ENCODE peak calls at places on chromosome 3, in four cellular contexts. A, F, N and T are unnamed samples.

GRCh38 chr3:151552589-151552988 is 91.7 kb upstream of the IGSF10 start:
- DNase-seq in A (no peak), F (no peak), N (no peak), T (no peak)

GRCh38 chr3:159978353-159978752 is 10.3 kb upstream of the IL12A start:
- DNase-seq in A (no peak), F (no peak), N (no peak), T (peak; percentile 28)

GRCh38 chr3:120341658-120342346 is 7.4 kb downstream of the LRRC58 start:
- DNase-seq in A (no peak), F (no peak), N (no peak), T (no peak)

GRCh38 chr3:159260049-159260662 is 458.3 kb downstream of the MFSD1 start:
- DNase-seq in A (peak; percentile 37), F (peak; percentile 40), N (peak; percentile 62), T (peak; percentile 34)

GRCh38 chr3:53318522-53318921 is 28.8 kb downstream of the DCP1A start:
- DNase-seq in A (no peak), F (no peak), N (no peak), T (no peak)

GRCh38 chr3:8341853-8342252 is 159.8 kb upstream of the LMCD1 start:
- DNase-seq in A (no peak), F (no peak), N (no peak), T (no peak)

GRCh38 chr3:160035757-160036156 is 47.1 kb downstream of the IL12A start:
- DNase-seq in A (no peak), F (no peak), N (no peak), T (no peak)

GRCh38 chr3:48023377-48023776 is 7.2 kb upstream of the MAP4 start:
- DNase-seq in A (no peak), F (no peak), N (no peak), T (no peak)

GRCh38 chr3:18443670-18444596 is 18.8 kb upstream of the SATB1 start:
- DNase-seq in A (peak; percentile 23), F (no peak), N (no peak), T (peak; percentile 15)

GRCh38 chr3:194389269-194389668 is 9.8 kb downstream of the GP5 start:
- DNase-seq in A (no peak), F (no peak), N (no peak), T (no peak)

GRCh38 chr3:98829246-98829832 is 66.2 kb downstream of the ST3GAL6 start:
- DNase-seq in A (no peak), F (no peak), N (no peak), T (no peak)

GRCh38 chr3:102225407-102226132 is 209.2 kb upstream of the ZPLD1 start:
- DNase-seq in A (peak; percentile 45), F (peak; percentile 83), N (peak; percentile 52), T (peak; percentile 29)

GRCh38 chr3:143201066-143201465 is 81.5 kb downstream of the CHST2 start:
- DNase-seq in A (no peak), F (no peak), N (no peak), T (no peak)

GRCh38 chr3:193812791-193813505 is 219.9 kb downstream of the OPA1 start:
- DNase-seq in A (no peak), F (no peak), N (no peak), T (no peak)